ENCODE peak calls at places on chromosomes 12 and 14, in four cellular contexts. U is AG04450, N is WERI-Rb-1, R is MCF 10A. D is an unnamed sample.
A peak's percentile ranks its signal among the peaks of the same experiment; 100 is the strongest.

GRCh38 chr14:99686557-99687283 is 2.6 kb downstream of the CYP46A1 start:
- DNase-seq in U (no peak), N (no peak), R (no peak), D (no peak)

GRCh38 chr12:46677749-46678148 is 148.0 kb downstream of the SLC38A4 start:
- DNase-seq in U (no peak), N (no peak), R (peak; percentile 69), D (peak; percentile 74)

GRCh38 chr14:103518416-103519042 is 4.1 kb downstream of the CKB start:
- DNase-seq in U (no peak), N (peak; percentile 85), R (peak; percentile 62), D (no peak)

GRCh38 chr14:24323341-24323740 is 11.5 kb downstream of the ADCY4 start:
- DNase-seq in U (no peak), N (no peak), R (no peak), D (no peak)

GRCh38 chr12:121718653-121719239 is 6.2 kb downstream of the TMEM120B start:
- DNase-seq in U (no peak), N (peak; percentile 63), R (no peak), D (no peak)

GRCh38 chr12:115377781-115378180 is 693.8 kb upstream of the TBX3 start:
- DNase-seq in U (no peak), N (no peak), R (no peak), D (no peak)

GRCh38 chr12:62846506-62846905 is 88.4 kb downstream of the PPM1H start:
- DNase-seq in U (no peak), N (no peak), R (no peak), D (no peak)

GRCh38 chr12:81468206-81468605 is 290.9 kb downstream of the PPFIA2 start:
- DNase-seq in U (no peak), N (no peak), R (peak; percentile 45), D (peak; percentile 13)

GRCh38 chr12:83823386-83824045 is 1089.1 kb downstream of the SLC6A15 start:
- DNase-seq in U (no peak), N (peak; percentile 91), R (peak; percentile 73), D (peak; percentile 56)

GRCh38 chr12:49131973-49132461 is 822 bp upstream of the TUBA1B start:
- DNase-seq in U (no peak), N (peak; percentile 71), R (peak; percentile 71), D (no peak)

GRCh38 chr14:104676694-104677505 is 12.5 kb upstream of the INF2 start:
- DNase-seq in U (no peak), N (peak; percentile 89), R (no peak), D (no peak)

GRCh38 chr14:68787235-68787727 is 5.6 kb downstream of the ZFP36L1 start:
- DNase-seq in U (no peak), N (peak; percentile 66), R (peak; percentile 44), D (peak; percentile 74)

GRCh38 chr12:82862069-82862841 is 175.5 kb downstream of the TMTC2 start:
- DNase-seq in U (no peak), N (no peak), R (no peak), D (no peak)

GRCh38 chr12:83121886-83122622 is 435.3 kb downstream of the TMTC2 start:
- DNase-seq in U (no peak), N (no peak), R (no peak), D (no peak)

GRCh38 chr14:67729072-67729561 is 27.4 kb downstream of the RDH12 start:
- DNase-seq in U (no peak), N (no peak), R (no peak), D (peak; percentile 65)

GRCh38 chr12:132166801-132167591 is 22.7 kb downstream of the NOC4L start:
- DNase-seq in U (no peak), N (no peak), R (no peak), D (no peak)

GRCh38 chr14:94337274-94337673 is 14.1 kb upstream of the SERPINA6 start:
- DNase-seq in U (no peak), N (no peak), R (peak; percentile 39), D (peak; percentile 60)

GRCh38 chr14:50061664-50062437 is 54.5 kb downstream of the VCPKMT start:
- DNase-seq in U (no peak), N (no peak), R (peak; percentile 52), D (peak; percentile 49)

GRCh38 chr14:38143170-38143569 is 64.5 kb upstream of the SSTR1 start:
- DNase-seq in U (no peak), N (no peak), R (no peak), D (no peak)

GRCh38 chr14:28751467-28752058 is 15.0 kb upstream of the FOXG1 start:
- DNase-seq in U (no peak), N (peak; percentile 78), R (peak; percentile 73), D (peak; percentile 69)

GRCh38 chr12:95248604-95249355 is 31.2 kb downstream of the VEZT start:
- DNase-seq in U (peak; percentile 29), N (no peak), R (no peak), D (no peak)

GRCh38 chr14:71538949-71539659 is 393.1 kb upstream of the RGS6 start:
- DNase-seq in U (no peak), N (no peak), R (peak; percentile 9), D (no peak)

GRCh38 chr14:36455241-36455627 is 64.8 kb downstream of the NKX2-1 start:
- DNase-seq in U (no peak), N (no peak), R (no peak), D (no peak)

GRCh38 chr12:67456281-67456918 is 187.2 kb downstream of the CAND1 start:
- DNase-seq in U (peak; percentile 80), N (peak; percentile 56), R (peak; percentile 85), D (peak; percentile 68)

GRCh38 chr12:49832836-49833421 is 4.7 kb upstream of the NCKAP5L start:
- DNase-seq in U (no peak), N (no peak), R (peak; percentile 33), D (peak; percentile 59)

GRCh38 chr12:96710127-96710745 is 196.8 kb upstream of the NEDD1 start:
- DNase-seq in U (no peak), N (no peak), R (peak; percentile 26), D (peak; percentile 23)
- TF ChIP-seq CTCF in U (no peak), N (no peak), R (no peak), D (peak; percentile 23)

GRCh38 chr12:22172501-22172900 is 126.5 kb downstream of the CMAS start:
- DNase-seq in U (no peak), N (no peak), R (no peak), D (no peak)

GRCh38 chr12:22169281-22169824 is 123.3 kb downstream of the CMAS start:
- DNase-seq in U (no peak), N (no peak), R (no peak), D (no peak)

DNA sequence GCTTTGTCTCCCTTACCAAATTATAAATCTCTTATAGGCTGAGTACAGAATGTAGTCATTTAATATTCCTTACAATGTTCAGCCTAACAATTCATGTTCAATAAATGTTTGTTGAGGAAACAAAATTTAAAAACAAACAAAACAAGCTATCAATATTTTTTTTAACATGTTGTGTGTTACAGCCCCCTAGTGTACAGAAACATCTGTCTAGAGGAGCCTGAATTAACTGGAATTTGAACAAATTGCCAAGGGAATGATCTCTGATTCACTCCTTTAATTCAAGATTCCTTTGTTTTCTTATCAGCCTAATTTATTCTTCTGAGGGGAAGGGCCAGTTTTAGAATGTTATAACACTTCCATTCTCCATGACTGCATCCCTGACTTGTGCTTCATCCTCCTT is 127.1 kb downstream of the CMAS start:
- DNase-seq in U (no peak), N (no peak), R (peak; percentile 2), D (peak; percentile 21)
- TF ChIP-seq CTCF in U (no peak), N (no peak), R (no peak), D (peak; percentile 23)

GRCh38 chr14:86050072-86050683 is 520.2 kb downstream of the FLRT2 start:
- DNase-seq in U (no peak), N (no peak), R (no peak), D (no peak)

GRCh38 chr14:86057018-86057667 is 527.2 kb downstream of the FLRT2 start:
- DNase-seq in U (no peak), N (peak; percentile 45), R (peak; percentile 55), D (peak; percentile 20)

GRCh38 chr14:86052868-86053267 is 522.9 kb downstream of the FLRT2 start:
- DNase-seq in U (no peak), N (no peak), R (no peak), D (no peak)

GRCh38 chr14:86055512-86055911 is 525.6 kb downstream of the FLRT2 start:
- DNase-seq in U (no peak), N (peak; percentile 14), R (peak; percentile 18), D (peak; percentile 42)
- TF ChIP-seq CTCF in U (peak; percentile 30), N (peak; percentile 42), R (no peak), D (peak; percentile 11)

GRCh38 chr12:2588345-2588744 is 206.4 kb upstream of the FKBP4 start:
- DNase-seq in U (no peak), N (no peak), R (no peak), D (no peak)
- TF ChIP-seq CTCF in U (no peak), N (peak; percentile 33), R (no peak), D (no peak)

GRCh38 chr12:56474389-56474788 is 6.0 kb downstream of the SPRYD4 start:
- DNase-seq in U (no peak), N (no peak), R (no peak), D (no peak)

GRCh38 chr12:56462565-56462964 is 5.8 kb upstream of the SPRYD4 start:
- DNase-seq in U (no peak), N (no peak), R (no peak), D (no peak)

GRCh38 chr12:56469007-56469930 is 891 bp downstream of the SPRYD4 start:
- DNase-seq in U (no peak), N (no peak), R (peak; percentile 54), D (no peak)

DNA sequence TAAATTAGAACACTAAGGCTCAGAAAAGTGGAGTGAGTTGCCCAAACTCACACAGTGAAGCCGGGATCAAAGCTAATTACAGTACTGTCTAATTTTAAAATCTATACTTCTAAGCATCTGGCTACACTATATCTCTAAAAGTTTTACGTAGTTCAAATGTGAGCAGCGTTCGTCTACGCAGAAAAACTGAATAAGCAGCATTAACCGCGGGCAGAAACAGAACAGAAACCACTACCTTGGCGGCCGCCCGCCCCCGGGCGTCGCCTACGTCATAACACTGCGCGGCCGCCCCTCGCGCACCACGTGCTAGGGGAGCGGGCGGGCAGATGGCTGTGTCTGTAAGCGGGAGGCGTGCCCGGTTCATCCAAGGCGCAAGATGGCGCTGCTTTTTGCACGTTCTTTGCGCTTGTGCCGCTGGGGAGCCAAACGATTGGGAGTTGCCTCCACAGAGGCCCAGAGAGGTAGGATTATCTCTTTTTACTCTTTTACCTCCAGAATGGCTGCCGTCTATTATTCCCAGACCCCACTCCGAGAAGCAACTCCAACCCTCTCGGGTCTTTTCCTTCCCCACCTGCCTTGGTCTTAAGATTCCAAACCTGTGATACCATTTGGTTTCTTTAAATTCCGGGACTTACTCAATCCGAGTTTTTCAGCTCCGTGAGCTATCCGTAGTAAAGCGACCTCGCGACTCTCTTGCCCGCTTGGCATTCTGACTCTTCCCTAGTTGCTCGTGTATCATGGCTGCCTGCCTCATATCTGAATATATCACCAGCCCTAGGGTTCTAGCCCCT is at the start of gene SPRYD4:
- DNase-seq in U (peak; percentile 75), N (peak; percentile 93), R (peak; percentile 93), D (peak; percentile 80)
- TF ChIP-seq CTCF in U (peak; percentile 24), N (peak; percentile 47), R (peak; percentile 23), D (peak; percentile 31)